ENCODE peak calls at places on chromosomes 2 and 18, in eight cellular contexts. F is GM20000; B is caudate nucleus; L is D341Med; R is upper lobe of right lung; V is substantia nigra; D is GF-D8; P is stimulated activated CD8-positive, alpha-beta memory T cell treated with anti-CD3 and anti-CD28 coated beads, Interleukin-15, amount 100 ng/mL, for 4 hours. T is an unnamed sample.

GRCh38 chr2:12317853-12318426 is 398.8 kb upstream of the TRIB2 start:
- DNase-seq in F (no peak), B (no peak), L (no peak), R (no peak), V (no peak), D (no peak), P (no peak), T (no peak)

GRCh38 chr2:117945296-117945695 is 68.6 kb downstream of the CCDC93 start:
- DNase-seq in F (no peak), B (no peak), L (no peak), R (no peak), V (no peak), D (no peak), P (no peak), T (no peak)

GRCh38 chr18:7954229-7954628 is 387.1 kb downstream of the PTPRM start:
- DNase-seq in F (no peak), B (no peak), L (no peak), R (no peak), V (no peak), D (no peak), P (no peak), T (no peak)

GRCh38 chr2:57516740-57517340 is 529.8 kb upstream of the VRK2 start:
- DNase-seq in F (peak; percentile 37), B (no peak), L (peak; percentile 21), R (no peak), V (no peak), D (peak; percentile 4), P (no peak), T (no peak)

GRCh38 chr2:118750959-118751565 is 96.4 kb downstream of the EN1 start:
- DNase-seq in F (no peak), B (no peak), L (no peak), R (no peak), V (no peak), D (no peak), P (no peak), T (no peak)

GRCh38 chr18:49500136-49500921 is 13.3 kb upstream of the C18orf32 start:
- DNase-seq in F (no peak), B (no peak), L (no peak), R (no peak), V (no peak), D (no peak), P (no peak), T (no peak)

GRCh38 chr2:20634430-20635095 is 16.3 kb downstream of the HS1BP3 start:
- DNase-seq in F (no peak), B (no peak), L (no peak), R (no peak), V (no peak), D (no peak), P (no peak), T (no peak)

GRCh38 chr2:25115902-25116301 is 52.5 kb downstream of the POMC start:
- DNase-seq in F (no peak), B (no peak), L (no peak), R (no peak), V (no peak), D (no peak), P (no peak), T (no peak)

GRCh38 chr2:19349911-19350677 is 8.3 kb downstream of the OSR1 start:
- DNase-seq in F (peak; percentile 76), B (peak; percentile 33), L (no peak), R (peak; percentile 82), V (peak; percentile 71), D (no peak), P (no peak), T (no peak)

GRCh38 chr2:157903626-157904025 is 27.5 kb upstream of the ACVR1 start:
- DNase-seq in F (no peak), B (no peak), L (no peak), R (no peak), V (no peak), D (no peak), P (no peak), T (no peak)

GRCh38 chr2:144886847-144887246 is 366.9 kb upstream of the ZEB2 start:
- DNase-seq in F (no peak), B (peak; percentile 10), L (no peak), R (no peak), V (peak; percentile 5), D (no peak), P (no peak), T (no peak)

GRCh38 chr2:174587607-174588006 is 10.0 kb downstream of the WIPF1 start:
- DNase-seq in F (no peak), B (no peak), L (no peak), R (no peak), V (no peak), D (no peak), P (no peak), T (no peak)

GRCh38 chr2:218003994-218004419 is 1.2 kb upstream of the TNS1 start:
- DNase-seq in F (no peak), B (no peak), L (no peak), R (no peak), V (peak; percentile 63), D (no peak), P (no peak), T (no peak)

GRCh38 chr2:26675651-26676255 is 16.8 kb upstream of the KCNK3 start:
- DNase-seq in F (no peak), B (no peak), L (no peak), R (peak; percentile 42), V (no peak), D (no peak), P (no peak), T (peak; percentile 82)

GRCh38 chr2:3073196-3073595 is 304.4 kb downstream of the EIPR1 start:
- DNase-seq in F (no peak), B (no peak), L (no peak), R (no peak), V (no peak), D (no peak), P (no peak), T (no peak)

GRCh38 chr18:9069482-9070059 is 32.9 kb upstream of the NDUFV2 start:
- DNase-seq in F (no peak), B (no peak), L (no peak), R (no peak), V (no peak), D (peak; percentile 58), P (no peak), T (no peak)

GRCh38 chr2:32360416-32360815 is 3.6 kb downstream of the BIRC6 start:
- DNase-seq in F (no peak), B (no peak), L (no peak), R (no peak), V (no peak), D (no peak), P (no peak), T (no peak)

GRCh38 chr2:217438136-217438535 is 564.7 kb downstream of the TNS1 start:
- DNase-seq in F (no peak), B (no peak), L (no peak), R (no peak), V (no peak), D (no peak), P (no peak), T (no peak)

GRCh38 chr2:28228419-28228995 is 164.2 kb upstream of the FOSL2 start:
- DNase-seq in F (no peak), B (no peak), L (no peak), R (no peak), V (no peak), D (no peak), P (no peak), T (no peak)

GRCh38 chr2:56806924-56807323 is 623.1 kb downstream of the CCDC85A start:
- DNase-seq in F (no peak), B (no peak), L (no peak), R (no peak), V (no peak), D (no peak), P (no peak), T (no peak)

GRCh38 chr18:13547347-13547746 is 179.0 kb downstream of the FAM210A start:
- DNase-seq in F (no peak), B (no peak), L (peak; percentile 6), R (no peak), V (no peak), D (no peak), P (no peak), T (peak; percentile 71)

GRCh38 chr2:7508220-7508943 is 591.2 kb downstream of the RNF144A start:
- DNase-seq in F (no peak), B (no peak), L (no peak), R (no peak), V (no peak), D (no peak), P (no peak), T (no peak)

GRCh38 chr2:64371727-64372126 is 82.2 kb upstream of the LGALSL start:
- DNase-seq in F (no peak), B (no peak), L (no peak), R (no peak), V (no peak), D (no peak), P (no peak), T (no peak)

GRCh38 chr2:239716536-239717318 is 308.4 kb downstream of the NDUFA10 start:
- DNase-seq in F (no peak), B (peak; percentile 31), L (no peak), R (peak; percentile 54), V (peak; percentile 59), D (no peak), P (no peak), T (peak; percentile 73)

GRCh38 chr2:224106794-224107193 is 67.7 kb upstream of the SERPINE2 start:
- DNase-seq in F (no peak), B (no peak), L (no peak), R (no peak), V (no peak), D (no peak), P (no peak), T (no peak)

GRCh38 chr2:20069756-20070155 is 18.3 kb upstream of the LAPTM4A start:
- DNase-seq in F (no peak), B (no peak), L (no peak), R (no peak), V (no peak), D (no peak), P (no peak), T (no peak)

GRCh38 chr18:8801263-8801901 is 96.0 kb downstream of the MTCL1 start:
- DNase-seq in F (no peak), B (no peak), L (no peak), R (no peak), V (no peak), D (no peak), P (no peak), T (no peak)

GRCh38 chr2:58893645-58894336 is 652.7 kb upstream of the FANCL start:
- DNase-seq in F (no peak), B (peak; percentile 36), L (no peak), R (no peak), V (no peak), D (no peak), P (no peak), T (no peak)

GRCh38 chr2:199940373-199940772 is 14.9 kb downstream of the TYW5 start:
- DNase-seq in F (no peak), B (no peak), L (no peak), R (no peak), V (no peak), D (peak; percentile 70), P (no peak), T (no peak)

GRCh38 chr2:241315879-241316700 is at the start of gene SEPTIN2:
- DNase-seq in F (no peak), B (no peak), L (no peak), R (peak; percentile 93), V (peak; percentile 88), D (peak; percentile 21), P (no peak), T (peak; percentile 94)

GRCh38 chr2:190837417-190837816 is 43.2 kb upstream of the GLS start:
- DNase-seq in F (no peak), B (no peak), L (no peak), R (no peak), V (no peak), D (no peak), P (no peak), T (no peak)

GRCh38 chr18:74699455-74699854 is 101.8 kb downstream of the ZNF407 start:
- DNase-seq in F (no peak), B (no peak), L (no peak), R (no peak), V (no peak), D (no peak), P (no peak), T (no peak)

GRCh38 chr2:104545055-104545454 is 308.9 kb upstream of the POU3F3 start:
- DNase-seq in F (no peak), B (no peak), L (no peak), R (no peak), V (no peak), D (no peak), P (no peak), T (no peak)